ENCODE peak calls at places on chromosomes 1 and 21, in six cellular contexts. Q is NCI-H2081; C is activated CD4-positive, CD25-positive, alpha-beta regulatory T cell treated with anti-CD3 and anti-CD28 coated beads, Interleukin-2, amount 50 U/mL, for 72 hours; K is amygdala; P is HEK293T; B is activated CD4-positive, alpha-beta T cell treated with anti-CD3 and anti-CD28 coated beads, Interleukin-2, amount 50 U/mL, for 24 hours. Y is an unnamed sample.

GRCh38 chr1:202815120-202815519 is 4.4 kb downstream of the PCAT6 start:
- DNase-seq in B (no peak), Q (no peak), P (no peak), K (no peak), C (no peak), Y (no peak)

GRCh38 chr1:108556501-108556900 is 3.4 kb upstream of the EEIG2 start:
- DNase-seq in P (no peak), C (no peak), K (no peak), Q (no peak), B (no peak), Y (no peak)

GRCh38 chr1:184861755-184862336 is 107.2 kb upstream of the EDEM3 start:
- DNase-seq in C (no peak), B (no peak), P (no peak), Q (no peak), K (no peak), Y (no peak)

GRCh38 chr21:45110873-45111624 is 36.7 kb downstream of the ADARB1 start:
- DNase-seq in K (no peak), C (no peak), Q (no peak), P (no peak), B (no peak), Y (no peak)

GRCh38 chr1:115190766-115191165 is 101.5 kb upstream of the TSPAN2 start:
- DNase-seq in P (no peak), C (no peak), K (no peak), B (no peak), Q (no peak), Y (no peak)

GRCh38 chr1:66292341-66292740 is 241.6 kb upstream of the SGIP1 start:
- DNase-seq in B (no peak), Q (no peak), K (no peak), C (no peak), P (no peak), Y (no peak)

GRCh38 chr1:23916209-23917131 is 3.3 kb upstream of the CNR2 start:
- DNase-seq in B (peak; percentile 27), P (peak; percentile 83), K (no peak), Q (peak; percentile 21), C (no peak), Y (peak; percentile 31)

GRCh38 chr21:34889287-34889536 is 159.9 kb downstream of the RUNX1 start:
- DNase-seq in C (no peak), P (peak; percentile 36), Q (peak; percentile 49), K (no peak), B (peak; percentile 50), Y (peak; percentile 91)

GRCh38 chr1:109802901-109803561 is 39.3 kb upstream of the EPS8L3 start:
- DNase-seq in K (no peak), B (no peak), Q (no peak), C (peak; percentile 30), P (no peak), Y (peak; percentile 79)

GRCh38 chr1:154747841-154748766 is 122.0 kb downstream of the KCNN3 start:
- DNase-seq in P (no peak), Q (no peak), C (peak; percentile 42), B (no peak), K (no peak), Y (no peak)

GRCh38 chr1:226549094-226549936 is 751 bp downstream of the STUM start:
- DNase-seq in B (no peak), P (no peak), Q (no peak), K (no peak), C (no peak), Y (no peak)

GRCh38 chr1:115456441-115456961 is 118.5 kb upstream of the NGF start:
- DNase-seq in P (no peak), Q (peak; percentile 27), C (no peak), K (no peak), B (no peak), Y (peak; percentile 81)

GRCh38 chr1:75276385-75276784 is 142.2 kb downstream of the LHX8 start:
- DNase-seq in K (no peak), C (no peak), B (no peak), Q (no peak), P (no peak), Y (no peak)

GRCh38 chr21:32364387-32364786 is 28.4 kb downstream of the URB1 start:
- DNase-seq in C (no peak), P (no peak), Q (no peak), B (no peak), K (no peak), Y (peak; percentile 87)

GRCh38 chr21:45550552-45551210 is 8.4 kb upstream of the SLC19A1 start:
- DNase-seq in P (no peak), K (no peak), C (peak; percentile 38), Q (no peak), B (no peak), Y (peak; percentile 85)

GRCh38 chr1:221839794-221840395 is 98.0 kb upstream of the DUSP10 start:
- DNase-seq in C (peak; percentile 68), B (peak; percentile 78), K (no peak), P (no peak), Q (no peak), Y (peak; percentile 84)

GRCh38 chr1:94562502-94563260 is 21.1 kb upstream of the F3 start:
- DNase-seq in Q (no peak), P (no peak), K (no peak), C (no peak), B (no peak), Y (no peak)

GRCh38 chr1:12658531-12659453 is 14.9 kb downstream of the AADACL4 start:
- DNase-seq in B (peak; percentile 73), K (peak; percentile 25), C (peak; percentile 72), P (peak; percentile 92), Q (peak; percentile 77), Y (peak; percentile 91)

GRCh38 chr21:46066843-46067331 is 31.0 kb upstream of the COL6A2 start:
- DNase-seq in C (no peak), P (no peak), Q (no peak), B (no peak), K (no peak), Y (no peak)

GRCh38 chr21:42195378-42196031 is 23.4 kb upstream of the ABCG1 start:
- DNase-seq in C (peak; percentile 14), B (no peak), Q (no peak), K (no peak), P (no peak), Y (no peak)

GRCh38 chr1:110421159-110421777 is 13.8 kb upstream of the LAMTOR5 start:
- DNase-seq in B (no peak), Q (no peak), K (no peak), C (no peak), P (no peak), Y (no peak)

GRCh38 chr1:47192458-47193384 is 2.9 kb upstream of the PDZK1IP1 start:
- DNase-seq in C (peak; percentile 71), B (peak; percentile 65), P (peak; percentile 83), Q (peak; percentile 68), K (peak; percentile 25), Y (peak; percentile 67)

GRCh38 chr21:33301632-33302002 is 23.2 kb upstream of the IFNAR1 start:
- DNase-seq in Q (no peak), C (no peak), K (no peak), B (no peak), P (no peak), Y (no peak)

GRCh38 chr1:160127865-160128523 is 12.4 kb downstream of the ATP1A2 start:
- DNase-seq in P (no peak), B (no peak), Q (no peak), K (no peak), C (no peak), Y (no peak)

GRCh38 chr21:26795866-26796329 is 49.3 kb downstream of the ADAMTS1 start:
- DNase-seq in C (no peak), B (no peak), K (peak; percentile 39), Q (peak; percentile 64), P (peak; percentile 48), Y (no peak)

GRCh38 chr1:222090103-222090502 is 348.2 kb upstream of the DUSP10 start:
- DNase-seq in B (no peak), Q (no peak), K (no peak), C (no peak), P (no peak), Y (no peak)

GRCh38 chr1:209652873-209653401 is 712 bp upstream of the LAMB3 start:
- DNase-seq in Q (peak; percentile 62), K (peak; percentile 72), P (no peak), B (peak; percentile 32), C (no peak), Y (peak; percentile 86)

GRCh38 chr1:237879195-237879594 is 11.5 kb downstream of the ZP4 start:
- DNase-seq in K (no peak), P (no peak), Q (no peak), B (no peak), C (no peak), Y (no peak)

GRCh38 chr1:158019177-158019868 is 25.9 kb downstream of the KIRREL1 start:
- DNase-seq in Q (no peak), B (no peak), C (no peak), P (peak; percentile 38), K (no peak), Y (peak; percentile 93)